ENCODE peak calls at places on chromosomes 13 and 19, in seven cellular contexts. N is CD8-positive, alpha-beta T cell; E is tibial artery; R is ascending aorta; P is left ventricle myocardium inferior; O is transverse colon; C is kidney epithelial cell. H is an unnamed sample.

GRCh38 chr13:104314321-104314720 is 1248.1 kb upstream of the SLC10A2 start:
- DNase-seq in P (no peak), E (no peak), N (no peak), R (no peak), C (no peak), O (no peak), H (no peak)

GRCh38 chr13:49635599-49636433 is 7.5 kb downstream of the ARL11 start:
- DNase-seq in P (no peak), O (no peak), E (no peak), R (no peak), C (no peak), N (no peak), H (peak; percentile 61)

GRCh38 chr13:111210488-111210887 is 95.4 kb downstream of the ARHGEF7 start:
- DNase-seq in E (no peak), N (no peak), O (no peak), C (peak; percentile 64), P (peak; percentile 48), R (no peak), H (no peak)

GRCh38 chr13:109165417-109165904 is 536.0 kb downstream of the MYO16 start:
- DNase-seq in P (no peak), N (no peak), R (no peak), E (no peak), C (no peak), O (no peak), H (no peak)

GRCh38 chr13:20351279-20352022 is 119.3 kb upstream of the GJB6 start:
- DNase-seq in R (no peak), O (no peak), N (no peak), C (no peak), P (no peak), E (no peak), H (no peak)

GRCh38 chr13:114112826-114113322 is 19.5 kb downstream of the RASA3 start:
- DNase-seq in E (peak; percentile 2), O (peak; percentile 3), P (no peak), R (no peak), N (no peak), C (no peak), H (no peak)

GRCh38 chr19:19402656-19403372 is 2.7 kb upstream of the GATAD2A start:
- DNase-seq in E (no peak), R (no peak), P (no peak), O (no peak), C (no peak), N (no peak), H (no peak)

GRCh38 chr13:60591348-60591747 is 194.3 kb downstream of the TDRD3 start:
- DNase-seq in R (no peak), E (no peak), O (no peak), N (no peak), P (no peak), C (no peak), H (peak; percentile 53)

GRCh38 chr13:44199627-44200207 is 173.9 kb upstream of the SERP2 start:
- DNase-seq in R (no peak), O (no peak), E (no peak), C (no peak), N (no peak), P (peak; percentile 33), H (no peak)

GRCh38 chr13:41273806-41274441 is 10.5 kb upstream of the MTRF1 start:
- DNase-seq in E (no peak), P (no peak), O (no peak), C (no peak), R (no peak), N (no peak), H (no peak)

GRCh38 chr19:46124638-46125115 is at the start of gene IGFL3:
- DNase-seq in E (no peak), C (no peak), N (no peak), R (no peak), P (no peak), O (no peak), H (no peak)

GRCh38 chr13:95714142-95714832 is 37.3 kb downstream of the DNAJC3 start:
- DNase-seq in E (no peak), N (no peak), R (no peak), P (no peak), C (peak; percentile 75), O (no peak), H (no peak)

GRCh38 chr19:28208745-28209144 is 1004.2 kb downstream of the UQCRFS1 start:
- DNase-seq in N (no peak), O (no peak), R (no peak), P (no peak), E (no peak), C (no peak), H (peak; percentile 73)

GRCh38 chr19:18418034-18418724 is 1.0 kb upstream of the SSBP4 start:
- DNase-seq in P (no peak), N (no peak), O (no peak), R (no peak), C (no peak), E (peak; percentile 62), H (peak; percentile 19)

GRCh38 chr13:98875146-98875729 is 102.6 kb downstream of the DOCK9 start:
- DNase-seq in R (no peak), C (no peak), E (no peak), O (no peak), P (no peak), N (no peak), H (peak; percentile 39)

GRCh38 chr19:6521718-6522646 is 8.8 kb upstream of the TNFSF9 start:
- DNase-seq in C (peak; percentile 86), P (no peak), N (peak; percentile 41), O (peak; percentile 61), R (no peak), E (no peak), H (peak; percentile 91)

GRCh38 chr13:114109646-114110045 is 22.8 kb downstream of the RASA3 start:
- DNase-seq in N (no peak), C (no peak), E (peak; percentile 21), P (no peak), R (no peak), O (peak; percentile 32), H (no peak)

GRCh38 chr13:29993716-29994488 is 143.5 kb upstream of the UBL3 start:
- DNase-seq in N (no peak), O (no peak), E (no peak), P (no peak), R (no peak), C (peak; percentile 28), H (no peak)

DNA sequence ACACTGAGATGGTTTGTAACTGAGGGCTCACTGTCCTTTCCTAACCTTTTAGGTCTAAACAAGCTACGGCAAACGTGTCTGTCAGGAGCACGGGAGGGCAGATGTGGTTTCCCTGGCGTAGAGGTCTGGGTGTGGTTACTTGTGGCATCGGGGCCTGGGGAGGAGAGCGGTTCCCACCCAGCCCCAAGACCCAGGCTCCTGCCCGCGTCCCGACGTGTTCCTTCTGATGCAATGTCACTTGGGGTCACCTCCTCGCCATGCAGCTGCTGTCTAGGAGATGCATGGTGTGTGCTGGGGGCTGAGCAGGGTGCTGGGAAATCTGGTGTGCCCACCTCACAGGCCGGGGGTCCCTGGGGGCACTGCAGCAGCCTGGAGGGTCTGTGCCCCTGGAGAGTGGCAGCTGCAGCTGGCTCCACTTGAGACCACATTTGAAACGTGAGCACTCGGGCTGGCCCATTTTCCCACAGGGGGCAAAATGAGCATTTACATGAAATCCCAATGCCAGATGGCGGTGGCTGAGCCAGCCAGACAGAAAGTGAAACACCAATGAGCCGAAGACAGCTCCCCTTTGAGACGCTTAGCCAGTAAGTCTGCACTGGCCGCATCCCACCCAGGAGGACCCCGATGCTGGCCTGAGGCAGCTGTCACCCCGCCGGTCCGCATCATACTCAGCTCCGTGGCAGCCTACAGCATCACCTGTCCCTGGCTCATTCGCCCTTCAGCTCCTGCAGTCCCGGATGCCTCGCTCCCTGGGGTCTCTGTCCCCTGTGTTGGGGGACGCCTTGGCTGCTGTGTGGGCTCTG is 22.3 kb upstream of the MYDGF start:
- DNase-seq in P (no peak), N (no peak), E (no peak), R (no peak), O (no peak), C (no peak), H (no peak)
- H3K4me3 ChIP-seq in P (no peak overlapping the region), N (no peak overlapping the region), E (no peak overlapping the region), R (no peak overlapping the region), O (no peak overlapping the region), C (no peak overlapping the region), H (no peak overlapping the region)

DNA sequence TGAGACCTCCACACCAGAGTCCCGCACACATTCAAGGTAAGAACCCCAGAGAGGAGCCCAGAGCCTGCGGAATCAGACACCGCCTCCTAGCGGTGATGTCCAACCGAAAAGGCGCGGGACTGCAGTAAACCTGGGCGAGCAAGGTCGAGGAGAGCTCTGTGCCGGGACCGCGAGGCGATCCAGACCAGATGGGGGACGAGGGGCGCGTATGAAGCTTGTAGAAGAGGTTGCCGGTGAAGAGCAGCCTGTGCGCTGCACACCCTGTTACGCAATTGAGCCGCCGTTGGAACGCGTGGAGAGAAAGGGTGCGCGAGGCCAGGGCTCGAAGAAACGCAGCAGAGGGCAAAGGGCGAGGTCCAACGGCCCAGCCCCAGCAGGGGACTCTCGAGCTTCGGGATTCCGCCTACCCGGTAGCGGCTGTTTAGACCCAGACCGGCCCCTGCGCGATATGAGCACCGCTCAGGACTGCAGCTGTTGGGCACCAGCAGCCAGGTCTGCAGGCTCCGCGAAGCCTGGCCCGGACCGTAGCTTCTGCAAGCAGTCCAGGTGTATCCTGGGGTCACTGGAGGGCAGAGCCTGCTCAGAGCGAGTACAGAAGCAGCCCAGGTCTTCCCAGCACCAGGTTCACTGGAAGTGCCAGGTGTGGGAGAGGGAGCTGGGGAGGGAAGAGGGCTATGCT is 65.9 kb upstream of the ZNF599 start:
- DNase-seq in O (peak; percentile 31), N (no peak), R (no peak), P (no peak), C (no peak), E (no peak), H (no peak)
- TF ChIP-seq CTCF in O (peak; percentile 34), N (no peak), R (no peak), P (peak; percentile 49), C (peak; percentile 21), E (no peak), H (no peak)

GRCh38 chr13:25934127-25934526 is 117.7 kb downstream of the SHISA2 start:
- DNase-seq in C (no peak), R (no peak), N (no peak), E (no peak), P (no peak), O (no peak), H (no peak)

GRCh38 chr13:25933520-25933919 is 118.3 kb downstream of the SHISA2 start:
- DNase-seq in P (no peak), R (no peak), E (no peak), O (no peak), N (no peak), C (no peak), H (no peak)

GRCh38 chr13:25930655-25931054 is 121.2 kb downstream of the SHISA2 start:
- DNase-seq in E (no peak), P (no peak), N (no peak), O (no peak), C (no peak), R (no peak), H (no peak)

GRCh38 chr13:25929816-25930215 is 122.0 kb downstream of the SHISA2 start:
- DNase-seq in C (no peak), P (no peak), N (no peak), R (no peak), O (no peak), E (no peak), H (no peak)

GRCh38 chr13:25932353-25932752 is 119.5 kb downstream of the SHISA2 start:
- DNase-seq in O (no peak), E (no peak), N (no peak), R (no peak), C (no peak), P (no peak), H (no peak)
- H3K4me3 ChIP-seq in O (no peak overlapping the region), E (no peak overlapping the region), N (no peak overlapping the region), R (no peak overlapping the region), C (no peak overlapping the region), P (no peak overlapping the region), H (no peak overlapping the region)

GRCh38 chr19:14342809-14343208 is 38.4 kb upstream of the ADGRE5 start:
- DNase-seq in R (no peak), C (no peak), O (no peak), E (no peak), P (no peak), N (no peak), H (no peak)
- TF ChIP-seq CTCF in R (no peak), C (no peak), O (no peak), E (no peak), P (no peak), N (no peak), H (no peak)